ENCODE peak calls at places on chromosome 1, in six cellular contexts. C is K562, S is HCT116, F is GM12878, Y is HepG2, N is SK-N-SH. W is an unnamed sample.

GRCh38 chr1:210850556-210850955 is 283.4 kb downstream of the KCNH1 start:
- DNase-seq in F (no peak), S (no peak), N (no peak), C (no peak), Y (no peak), W (no peak)

GRCh38 chr1:61225478-61225877 is 143.1 kb downstream of the NFIA start:
- DNase-seq in F (no peak), Y (no peak), N (no peak), S (no peak), C (no peak), W (no peak)

GRCh38 chr1:202159534-202160371 is 649 bp downstream of the PTPN7 start:
- DNase-seq in S (no peak), N (no peak), C (peak; percentile 77), F (no peak), Y (no peak), W (no peak)

GRCh38 chr1:14697371-14697770 is 98.9 kb downstream of the KAZN start:
- DNase-seq in C (no peak), Y (no peak), S (no peak), N (no peak), F (no peak), W (no peak)

GRCh38 chr1:169363046-169363756 is 4.4 kb downstream of the NME7 start:
- DNase-seq in C (no peak), Y (no peak), N (no peak), F (peak; percentile 37), S (peak; percentile 21), W (no peak)

GRCh38 chr1:18299441-18300338 is 181.0 kb upstream of the KLHDC7A start:
- DNase-seq in Y (peak; percentile 13), F (no peak), C (peak; percentile 73), S (peak; percentile 10), N (peak; percentile 73), W (peak; percentile 88)

GRCh38 chr1:47229884-47230691 is 1.9 kb downstream of the TAL1 start:
- DNase-seq in F (no peak), N (no peak), C (no peak), S (no peak), Y (no peak), W (peak; percentile 11)

GRCh38 chr1:68141079-68141800 is 90.8 kb upstream of the DIRAS3 start:
- DNase-seq in C (no peak), F (no peak), Y (no peak), N (no peak), S (no peak), W (peak; percentile 63)

GRCh38 chr1:61887076-61887867 is 145.0 kb downstream of the PATJ start:
- DNase-seq in N (no peak), Y (no peak), F (no peak), S (no peak), C (no peak), W (no peak)

GRCh38 chr1:175035860-175036259 is 12.6 kb upstream of the MRPS14 start:
- DNase-seq in C (no peak), N (no peak), Y (no peak), F (no peak), S (no peak), W (no peak)

GRCh38 chr1:175042650-175043049 is 19.4 kb upstream of the MRPS14 start:
- DNase-seq in Y (no peak), S (no peak), F (no peak), C (no peak), N (no peak), W (no peak)

GRCh38 chr1:175043824-175044223 is 20.6 kb upstream of the MRPS14 start:
- DNase-seq in C (no peak), Y (no peak), N (no peak), F (no peak), S (no peak), W (peak; percentile 41)

GRCh38 chr1:175036476-175036875 is 13.3 kb upstream of the MRPS14 start:
- DNase-seq in Y (no peak), S (no peak), N (no peak), C (no peak), F (no peak), W (peak; percentile 7)

DNA sequence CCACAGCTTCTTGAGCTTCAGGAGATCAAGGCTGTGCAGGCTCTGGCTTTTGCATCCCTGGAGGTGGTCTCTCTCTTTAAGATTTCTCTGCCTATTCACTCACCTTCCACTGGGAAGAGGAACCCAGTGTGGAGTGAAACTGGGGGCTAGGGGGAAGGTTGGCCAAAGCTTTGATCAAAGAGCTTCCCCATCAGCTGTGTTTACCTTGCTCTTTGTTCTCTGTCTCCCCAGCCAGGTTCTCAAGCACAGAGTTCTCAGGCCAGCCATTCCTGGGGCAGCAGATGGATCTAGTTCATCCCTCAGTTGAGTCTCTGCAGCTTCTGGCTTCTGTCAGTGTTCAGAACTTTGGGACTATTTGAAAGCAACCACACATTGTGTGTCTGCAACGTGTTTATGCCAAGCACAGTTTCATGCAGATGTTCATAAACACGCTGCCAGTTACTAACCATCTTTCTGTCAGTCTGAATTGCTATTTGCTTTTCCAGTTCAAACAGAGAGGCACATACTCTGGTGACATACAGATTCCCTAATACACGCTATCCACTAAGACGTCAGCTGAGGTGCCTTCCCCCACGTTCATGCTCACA is 17.2 kb upstream of the MRPS14 start:
- DNase-seq in C (no peak), N (no peak), Y (peak; percentile 20), F (no peak), S (no peak), W (no peak)
- TF ChIP-seq REST in C (no peak), N (no peak), Y (no peak), F (no peak), S (no peak), W (no peak)

GRCh38 chr1:154870734-154871133 is 653 bp upstream of the KCNN3 start:
- DNase-seq in C (no peak), N (no peak), Y (no peak), F (no peak), S (no peak), W (no peak)
- H2AFZ ChIP-seq in C (peak overlapping the region; percentile 86), N (no peak overlapping the region), Y (no peak overlapping the region), F (peak overlapping the region; percentile 61), S (peak overlapping the region; percentile 97), W (no peak overlapping the region)

GRCh38 chr1:199422206-199422605 is 605.3 kb upstream of the NR5A2 start:
- DNase-seq in N (peak; percentile 1), S (peak; percentile 40), Y (no peak), C (no peak), F (no peak), W (peak; percentile 71)
- TF ChIP-seq REST in N (no peak), S (no peak), Y (no peak), C (no peak), F (no peak), W (no peak)

DNA sequence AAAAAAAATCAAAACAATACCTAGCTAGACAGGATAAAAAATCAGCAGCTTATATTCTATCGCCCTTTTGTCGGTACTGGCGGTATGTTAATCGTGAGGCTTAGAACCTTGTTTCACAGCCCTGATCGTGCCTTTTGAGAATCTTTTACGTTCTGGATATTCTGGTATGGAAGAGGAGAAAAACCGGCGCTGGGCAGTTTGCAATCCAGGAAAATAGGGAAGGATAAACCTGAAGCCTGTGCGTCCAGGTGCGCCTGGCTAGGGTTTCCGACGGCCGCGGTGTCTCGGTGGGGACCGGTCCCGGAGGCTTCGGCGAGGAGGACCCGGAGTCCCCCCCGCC is 276 bp upstream of the SYPL2 start:
- DNase-seq in Y (no peak), C (peak; percentile 7), S (no peak), N (no peak), F (no peak), W (no peak)
- H2AFZ ChIP-seq in Y (no peak overlapping the region), C (peak overlapping the region; percentile 71), S (no peak overlapping the region), N (peak overlapping the region; percentile 66), F (no peak overlapping the region), W (peak overlapping the region; percentile 91)

GRCh38 chr1:179831225-179831624 is 46.4 kb downstream of the TOR1AIP2 start:
- DNase-seq in S (no peak), F (no peak), C (no peak), Y (no peak), N (no peak), W (no peak)

GRCh38 chr1:179828554-179829110 is 49.0 kb downstream of the TOR1AIP2 start:
- DNase-seq in N (no peak), Y (no peak), F (no peak), S (no peak), C (no peak), W (no peak)

GRCh38 chr1:179826626-179827280 is 50.9 kb downstream of the TOR1AIP2 start:
- DNase-seq in S (no peak), Y (no peak), F (no peak), C (no peak), N (no peak), W (no peak)

GRCh38 chr1:179831852-179832699 is 45.5 kb downstream of the TOR1AIP2 start:
- DNase-seq in F (no peak), S (no peak), N (no peak), C (no peak), Y (no peak), W (no peak)
- TF ChIP-seq REST in F (no peak), S (no peak), N (no peak), C (no peak), Y (no peak), W (no peak)

W was measured in GM23338.